ENCODE peak calls at places on chromosome 22, in four cellular contexts. K is K562, X is psoas muscle, Q is iris pigment epithelial cell. C is an unnamed sample.

GRCh38 chr22:22916215-22916951 is 28.8 kb downstream of the IGLL5 start:
- DNase-seq in K (peak), X (no peak), Q (no peak), C (no peak)

GRCh38 chr22:43173976-43174720 is 12.8 kb downstream of the TTLL12 start:
- DNase-seq in K (no peak), X (no peak), Q (no peak), C (no peak)

GRCh38 chr22:27424319-27424718 is 377.2 kb downstream of the MN1 start:
- DNase-seq in K (no peak), X (no peak), Q (peak), C (no peak)

GRCh38 chr22:38881464-38881871 is 9.5 kb upstream of the CBX6 start:
- DNase-seq in K (peak), X (peak), Q (peak), C (peak)

GRCh38 chr22:39343259-39344045 is 6.3 kb upstream of the SYNGR1 start:
- DNase-seq in K (peak), X (no peak), Q (peak), C (peak)

GRCh38 chr22:48343461-48343860 is 1484.2 kb downstream of the BRD1 start:
- DNase-seq in K (no peak), X (no peak), Q (no peak), C (peak)

GRCh38 chr22:27431896-27432295 is 369.7 kb downstream of the MN1 start:
- DNase-seq in K (no peak), X (no peak), Q (no peak), C (no peak)

GRCh38 chr22:42697542-42698013 is 23.1 kb downstream of the A4GALT start:
- DNase-seq in K (no peak), X (peak), Q (peak), C (no peak)

GRCh38 chr22:35839811-35840739 is 122.4 kb downstream of the APOL5 start:
- DNase-seq in K (peak), X (peak), Q (peak), C (peak)